ENCODE peak calls at places on chromosomes 11 and 22, in four cellular contexts. One of them, this sample, is unnamed.
A peak's percentile ranks its signal among the peaks of the same experiment; 100 is the strongest.

GRCh38 chr11:119338318-119338890 is 2.3 kb downstream of the C1QTNF5 start:
- DNase-seq in dorsolateral prefrontal cortex: peak; percentile 76
- DNase-seq in kidney epithelial cell: no peak
- DNase-seq in WERI-Rb-1: peak; percentile 82
- DNase-seq in this sample: peak; percentile 50

GRCh38 chr11:114571712-114572111 is 12.0 kb upstream of the NXPE1 start:
- DNase-seq in WERI-Rb-1: no peak
- DNase-seq in kidney epithelial cell: no peak
- DNase-seq in dorsolateral prefrontal cortex: no peak
- DNase-seq in this sample: no peak

GRCh38 chr11:80194625-80195024 is 753.8 kb upstream of the TENM4 start:
- DNase-seq in kidney epithelial cell: no peak
- DNase-seq in dorsolateral prefrontal cortex: no peak
- DNase-seq in WERI-Rb-1: no peak
- DNase-seq in this sample: no peak

GRCh38 chr22:46013460-46014416 is 36.8 kb upstream of the WNT7B start:
- DNase-seq in dorsolateral prefrontal cortex: peak; percentile 77
- DNase-seq in WERI-Rb-1: peak; percentile 93
- DNase-seq in kidney epithelial cell: peak; percentile 85
- DNase-seq in this sample: peak; percentile 89

GRCh38 chr22:24146791-24147353 is 34.4 kb upstream of the SUSD2 start:
- DNase-seq in kidney epithelial cell: no peak
- DNase-seq in WERI-Rb-1: no peak
- DNase-seq in dorsolateral prefrontal cortex: no peak
- DNase-seq in this sample: no peak

GRCh38 chr11:121441533-121441932 is 10.6 kb upstream of the SORL1 start:
- DNase-seq in dorsolateral prefrontal cortex: no peak
- DNase-seq in kidney epithelial cell: no peak
- DNase-seq in WERI-Rb-1: no peak
- DNase-seq in this sample: no peak

GRCh38 chr11:76657824-76658170 is 12.8 kb downstream of the LRRC32 start:
- DNase-seq in dorsolateral prefrontal cortex: no peak
- DNase-seq in kidney epithelial cell: no peak
- DNase-seq in WERI-Rb-1: no peak
- DNase-seq in this sample: no peak

GRCh38 chr22:49299821-49300231 is 527.8 kb downstream of the BRD1 start:
- DNase-seq in WERI-Rb-1: no peak
- DNase-seq in dorsolateral prefrontal cortex: peak; percentile 22
- DNase-seq in kidney epithelial cell: no peak
- DNase-seq in this sample: no peak

GRCh38 chr11:8318536-8318935 is 54.9 kb upstream of the LMO1 start:
- DNase-seq in kidney epithelial cell: no peak
- DNase-seq in dorsolateral prefrontal cortex: no peak
- DNase-seq in WERI-Rb-1: peak; percentile 73
- DNase-seq in this sample: no peak

GRCh38 chr22:37634505-37635002 is 4.9 kb upstream of the SH3BP1 start:
- DNase-seq in WERI-Rb-1: no peak
- DNase-seq in kidney epithelial cell: no peak
- DNase-seq in dorsolateral prefrontal cortex: no peak
- DNase-seq in this sample: no peak

GRCh38 chr11:828501-829115 is 889 bp downstream of the CRACR2B start:
- DNase-seq in dorsolateral prefrontal cortex: no peak
- DNase-seq in kidney epithelial cell: no peak
- DNase-seq in WERI-Rb-1: peak; percentile 74
- DNase-seq in this sample: no peak

GRCh38 chr22:46287873-46288751 is 8.6 kb upstream of the GTSE1 start:
- DNase-seq in kidney epithelial cell: no peak
- DNase-seq in dorsolateral prefrontal cortex: no peak
- DNase-seq in WERI-Rb-1: no peak
- DNase-seq in this sample: no peak

GRCh38 chr11:57798905-57799559 is 37.4 kb downstream of the CTNND1 start:
- DNase-seq in kidney epithelial cell: peak; percentile 56
- DNase-seq in dorsolateral prefrontal cortex: no peak
- DNase-seq in WERI-Rb-1: no peak
- DNase-seq in this sample: peak; percentile 77

GRCh38 chr11:120643254-120643653 is 131.7 kb downstream of the GRIK4 start:
- DNase-seq in dorsolateral prefrontal cortex: no peak
- DNase-seq in WERI-Rb-1: no peak
- DNase-seq in kidney epithelial cell: no peak
- DNase-seq in this sample: no peak

GRCh38 chr11:129965248-129965647 is 37.4 kb downstream of the PRDM10 start:
- DNase-seq in WERI-Rb-1: no peak
- DNase-seq in dorsolateral prefrontal cortex: no peak
- DNase-seq in kidney epithelial cell: no peak
- DNase-seq in this sample: no peak

GRCh38 chr22:17110791-17111550 is 10.2 kb downstream of the TMEM121B start:
- DNase-seq in WERI-Rb-1: no peak
- DNase-seq in kidney epithelial cell: no peak
- DNase-seq in dorsolateral prefrontal cortex: no peak
- DNase-seq in this sample: no peak

GRCh38 chr22:35023692-35024363 is 42.1 kb upstream of the ISX start:
- DNase-seq in WERI-Rb-1: peak; percentile 85
- DNase-seq in dorsolateral prefrontal cortex: peak; percentile 76
- DNase-seq in kidney epithelial cell: no peak
- DNase-seq in this sample: peak; percentile 70

GRCh38 chr11:77081381-77081851 is 14.6 kb downstream of the CAPN5 start:
- DNase-seq in kidney epithelial cell: no peak
- DNase-seq in WERI-Rb-1: no peak
- DNase-seq in dorsolateral prefrontal cortex: no peak
- DNase-seq in this sample: no peak

GRCh38 chr22:44440224-44441160 is 57.5 kb downstream of the RTL6 start:
- DNase-seq in WERI-Rb-1: peak; percentile 62
- DNase-seq in dorsolateral prefrontal cortex: no peak
- DNase-seq in kidney epithelial cell: no peak
- DNase-seq in this sample: no peak

GRCh38 chr22:36536717-36537116 is 7.8 kb upstream of the EIF3D start:
- DNase-seq in WERI-Rb-1: peak; percentile 21
- DNase-seq in kidney epithelial cell: no peak
- DNase-seq in dorsolateral prefrontal cortex: no peak
- DNase-seq in this sample: no peak

GRCh38 chr22:17962168-17962567 is 62.2 kb downstream of the MICAL3 start:
- DNase-seq in dorsolateral prefrontal cortex: no peak
- DNase-seq in kidney epithelial cell: no peak
- DNase-seq in WERI-Rb-1: no peak
- DNase-seq in this sample: no peak

GRCh38 chr11:117771841-117772240 is 25.2 kb downstream of the DSCAML1 start:
- DNase-seq in kidney epithelial cell: no peak
- DNase-seq in WERI-Rb-1: no peak
- DNase-seq in dorsolateral prefrontal cortex: no peak
- DNase-seq in this sample: no peak
- H3K27me3 ChIP-seq in kidney epithelial cell: peaks cover 7% of the 10 kb centered on the region
- H3K27me3 ChIP-seq in WERI-Rb-1: no peaks in the 10 kb centered on the region
- H3K27me3 ChIP-seq in dorsolateral prefrontal cortex: no peaks in the 10 kb centered on the region
- H3K27me3 ChIP-seq in this sample: no peaks in the 10 kb centered on the region

DNA sequence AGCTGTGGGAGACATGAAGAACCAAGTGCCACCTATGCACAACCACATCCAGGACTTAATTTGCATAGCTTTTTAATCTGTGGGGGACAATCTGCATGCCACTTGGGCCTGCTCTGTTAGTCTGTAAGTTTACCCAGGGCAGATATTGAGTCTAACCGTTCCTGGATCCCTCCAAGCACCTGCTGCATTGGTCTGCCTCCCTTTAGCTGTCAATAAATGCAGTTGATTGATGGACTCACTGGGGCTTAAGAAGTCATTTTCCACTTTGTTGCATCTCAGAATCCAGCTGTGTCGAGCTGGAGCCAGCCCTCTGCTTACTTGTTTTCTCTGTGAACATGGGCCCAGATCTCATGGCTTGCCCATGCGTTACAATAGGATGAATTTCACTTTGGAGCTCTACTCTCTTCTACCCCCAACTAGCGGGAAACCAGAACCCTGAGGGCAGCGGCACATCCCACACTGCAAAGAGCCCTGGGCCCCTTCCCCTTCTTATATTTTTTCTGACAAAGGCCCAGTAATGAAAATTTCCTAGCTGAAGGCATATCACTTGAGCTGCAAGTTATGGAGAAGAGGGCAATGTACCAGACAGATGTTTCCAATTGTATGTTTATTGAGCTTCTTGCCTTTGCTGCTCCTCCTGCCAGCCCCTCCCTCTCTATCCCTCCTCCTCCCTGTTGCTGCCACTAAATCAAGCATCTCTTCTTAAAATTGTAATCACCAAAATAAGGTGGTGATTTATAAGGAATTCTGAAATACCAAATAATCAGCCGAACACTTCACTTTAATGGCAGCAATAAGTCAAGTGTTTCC is 212.1 kb upstream of the ZBED5 start:
- DNase-seq in kidney epithelial cell: no peak
- DNase-seq in WERI-Rb-1: no peak
- DNase-seq in dorsolateral prefrontal cortex: no peak
- DNase-seq in this sample: no peak
- H3K27me3 ChIP-seq in kidney epithelial cell: peaks cover 6% of the 10 kb centered on the region
- H3K27me3 ChIP-seq in WERI-Rb-1: no peaks in the 10 kb centered on the region
- H3K27me3 ChIP-seq in dorsolateral prefrontal cortex: no peaks in the 10 kb centered on the region
- H3K27me3 ChIP-seq in this sample: no peaks in the 10 kb centered on the region

DNA sequence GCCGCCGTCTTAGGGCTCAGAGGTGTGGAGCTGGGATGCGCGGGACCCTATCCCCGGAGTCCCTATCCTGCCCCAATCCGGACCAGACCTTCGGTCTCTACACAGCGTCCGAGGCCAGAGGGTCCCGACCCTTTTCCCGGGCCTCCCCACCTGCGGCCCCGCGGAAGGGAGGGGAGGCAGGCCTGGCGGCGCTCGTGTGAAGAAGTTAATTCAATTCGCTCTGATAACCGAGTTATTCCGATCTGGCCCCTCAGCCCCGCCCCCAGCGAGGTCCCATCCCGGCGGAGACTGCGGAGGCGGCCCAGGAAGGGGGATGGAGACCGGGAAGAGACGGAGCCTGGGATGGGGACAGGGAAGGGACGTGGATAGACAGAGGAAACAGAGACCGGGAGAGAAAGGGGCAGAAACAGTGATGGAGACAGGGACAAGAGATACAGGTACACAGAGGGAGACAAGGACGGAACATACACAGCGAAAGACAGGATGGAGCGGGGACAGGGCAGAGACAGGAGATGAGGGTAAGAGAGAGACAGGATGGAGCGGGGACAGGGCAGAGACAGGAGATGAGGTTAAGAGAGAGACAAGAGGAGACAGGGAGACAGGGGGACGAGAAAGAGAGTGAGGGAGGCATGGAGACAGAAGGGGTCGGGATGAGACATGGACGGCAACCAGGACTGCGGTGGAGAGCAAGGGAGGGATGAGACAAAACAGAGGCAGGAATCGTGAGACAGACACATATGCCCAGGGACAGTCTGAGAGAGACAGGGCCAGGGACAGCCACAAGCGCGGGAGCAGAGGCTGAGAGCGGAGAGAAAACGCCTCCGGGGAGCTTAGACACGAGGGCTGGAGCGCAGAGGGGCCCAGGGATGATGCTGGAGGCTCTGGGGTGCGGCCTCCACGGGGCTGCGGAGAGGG is 598 bp upstream of the PHOX2A start:
- DNase-seq in WERI-Rb-1: no peak
- DNase-seq in dorsolateral prefrontal cortex: no peak
- DNase-seq in kidney epithelial cell: no peak
- DNase-seq in this sample: no peak
- H3K27me3 ChIP-seq in WERI-Rb-1: no peaks in the 10 kb centered on the region
- H3K27me3 ChIP-seq in dorsolateral prefrontal cortex: peaks cover 67% of the 10 kb centered on the region
- H3K27me3 ChIP-seq in kidney epithelial cell: peaks cover 65% of the 10 kb centered on the region
- H3K27me3 ChIP-seq in this sample: peaks cover 23% of the 10 kb centered on the region

GRCh38 chr11:124739479-124740276 is at the start of gene NRGN:
- DNase-seq in dorsolateral prefrontal cortex: peak; percentile 67
- DNase-seq in WERI-Rb-1: peak; percentile 95
- DNase-seq in kidney epithelial cell: no peak
- DNase-seq in this sample: peak; percentile 90

GRCh38 chr11:124740277-124740882 is 638 bp downstream of the NRGN start:
- DNase-seq in dorsolateral prefrontal cortex: no peak
- DNase-seq in kidney epithelial cell: no peak
- DNase-seq in WERI-Rb-1: peak; percentile 61
- DNase-seq in this sample: no peak

GRCh38 chr11:124736738-124737137 is 3.0 kb upstream of the NRGN start:
- DNase-seq in kidney epithelial cell: no peak
- DNase-seq in WERI-Rb-1: peak; percentile 53
- DNase-seq in dorsolateral prefrontal cortex: no peak
- DNase-seq in this sample: no peak

GRCh38 chr11:124737638-124738293 is 2.0 kb upstream of the NRGN start:
- DNase-seq in WERI-Rb-1: no peak
- DNase-seq in dorsolateral prefrontal cortex: no peak
- DNase-seq in kidney epithelial cell: no peak
- DNase-seq in this sample: no peak

GRCh38 chr11:124738713-124739478 is 846 bp upstream of the NRGN start:
- DNase-seq in kidney epithelial cell: no peak
- DNase-seq in dorsolateral prefrontal cortex: no peak
- DNase-seq in WERI-Rb-1: no peak
- DNase-seq in this sample: no peak
- H3K27me3 ChIP-seq in kidney epithelial cell: peaks cover 35% of the 10 kb centered on the region
- H3K27me3 ChIP-seq in dorsolateral prefrontal cortex: peaks cover 3% of the 10 kb centered on the region
- H3K27me3 ChIP-seq in WERI-Rb-1: no peaks in the 10 kb centered on the region
- H3K27me3 ChIP-seq in this sample: no peaks in the 10 kb centered on the region

GRCh38 chr11:44805596-44805995 is 78.8 kb downstream of the TSPAN18 start:
- DNase-seq in dorsolateral prefrontal cortex: no peak
- DNase-seq in WERI-Rb-1: no peak
- DNase-seq in kidney epithelial cell: no peak
- DNase-seq in this sample: no peak
- H3K27me3 ChIP-seq in dorsolateral prefrontal cortex: peaks cover 2% of the 10 kb centered on the region
- H3K27me3 ChIP-seq in WERI-Rb-1: no peaks in the 10 kb centered on the region
- H3K27me3 ChIP-seq in kidney epithelial cell: peaks cover 35% of the 10 kb centered on the region
- H3K27me3 ChIP-seq in this sample: no peaks in the 10 kb centered on the region

GRCh38 chr11:2767071-2767470 is 67.3 kb upstream of the KCNQ1OT1 start:
- DNase-seq in WERI-Rb-1: no peak
- DNase-seq in kidney epithelial cell: no peak
- DNase-seq in dorsolateral prefrontal cortex: no peak
- DNase-seq in this sample: no peak
- H3K27me3 ChIP-seq in WERI-Rb-1: no peaks in the 10 kb centered on the region
- H3K27me3 ChIP-seq in kidney epithelial cell: no peaks in the 10 kb centered on the region
- H3K27me3 ChIP-seq in dorsolateral prefrontal cortex: no peaks in the 10 kb centered on the region
- H3K27me3 ChIP-seq in this sample: no peaks in the 10 kb centered on the region

GRCh38 chr22:29483254-29483653 is 3.2 kb downstream of the NEFH start:
- DNase-seq in kidney epithelial cell: no peak
- DNase-seq in dorsolateral prefrontal cortex: no peak
- DNase-seq in WERI-Rb-1: no peak
- DNase-seq in this sample: no peak
- H3K27me3 ChIP-seq in kidney epithelial cell: peaks cover 45% of the 10 kb centered on the region
- H3K27me3 ChIP-seq in dorsolateral prefrontal cortex: peaks cover 22% of the 10 kb centered on the region
- H3K27me3 ChIP-seq in WERI-Rb-1: no peaks in the 10 kb centered on the region
- H3K27me3 ChIP-seq in this sample: peaks cover 7% of the 10 kb centered on the region